ENCODE peak calls at places on chromosomes 11 and 22, in eight cellular contexts. One of them, this sample, is unnamed.

GRCh38 chr11:35507688-35508087 is 17.7 kb downstream of the PAMR1 start:
- DNase-seq in adrenal gland: no peak
- DNase-seq in foreskin fibroblast: no peak
- DNase-seq in GM12865: no peak
- DNase-seq in brain microvascular endothelial cell: no peak
- DNase-seq in thoracic aorta: no peak
- DNase-seq in endodermal cell: no peak
- DNase-seq in A549: peak
- DNase-seq in this sample: no peak

GRCh38 chr11:42175203-42175602 is 715.8 kb upstream of the LRRC4C start:
- DNase-seq in GM12865: no peak
- DNase-seq in adrenal gland: no peak
- DNase-seq in endodermal cell: no peak
- DNase-seq in thoracic aorta: no peak
- DNase-seq in brain microvascular endothelial cell: peak
- DNase-seq in foreskin fibroblast: peak
- DNase-seq in A549: no peak
- DNase-seq in this sample: no peak

GRCh38 chr22:32411388-32411787 is 659 bp downstream of the RTCB start:
- DNase-seq in GM12865: peak
- DNase-seq in adrenal gland: no peak
- DNase-seq in endodermal cell: peak
- DNase-seq in A549: no peak
- DNase-seq in thoracic aorta: no peak
- DNase-seq in brain microvascular endothelial cell: peak
- DNase-seq in foreskin fibroblast: no peak
- DNase-seq in this sample: peak

GRCh38 chr22:35538801-35539321 is 1.8 kb upstream of the RASD2 start:
- DNase-seq in foreskin fibroblast: peak
- DNase-seq in brain microvascular endothelial cell: no peak
- DNase-seq in endodermal cell: peak
- DNase-seq in GM12865: peak
- DNase-seq in A549: peak
- DNase-seq in adrenal gland: peak
- DNase-seq in thoracic aorta: no peak
- DNase-seq in this sample: no peak

GRCh38 chr22:49433044-49433443 is 394.6 kb downstream of the BRD1 start:
- DNase-seq in thoracic aorta: no peak
- DNase-seq in brain microvascular endothelial cell: no peak
- DNase-seq in GM12865: no peak
- DNase-seq in foreskin fibroblast: no peak
- DNase-seq in A549: no peak
- DNase-seq in adrenal gland: peak
- DNase-seq in endodermal cell: no peak
- DNase-seq in this sample: no peak

GRCh38 chr22:49330421-49331222 is 497.1 kb downstream of the BRD1 start:
- DNase-seq in GM12865: no peak
- DNase-seq in A549: no peak
- DNase-seq in brain microvascular endothelial cell: no peak
- DNase-seq in endodermal cell: peak
- DNase-seq in adrenal gland: peak
- DNase-seq in thoracic aorta: no peak
- DNase-seq in foreskin fibroblast: no peak
- DNase-seq in this sample: no peak

GRCh38 chr11:124865181-124865901 is at the start of gene ROBO3:
- DNase-seq in adrenal gland: no peak
- DNase-seq in GM12865: no peak
- DNase-seq in foreskin fibroblast: peak
- DNase-seq in brain microvascular endothelial cell: no peak
- DNase-seq in endodermal cell: peak
- DNase-seq in thoracic aorta: no peak
- DNase-seq in A549: no peak
- DNase-seq in this sample: no peak

GRCh38 chr11:72244317-72245231 is 598 bp upstream of the PHOX2A start:
- DNase-seq in thoracic aorta: no peak
- DNase-seq in GM12865: no peak
- DNase-seq in endodermal cell: peak
- DNase-seq in adrenal gland: peak
- DNase-seq in brain microvascular endothelial cell: no peak
- DNase-seq in A549: no peak
- DNase-seq in foreskin fibroblast: no peak
- DNase-seq in this sample: no peak

GRCh38 chr11:132999519-132999918 is 532.8 kb downstream of the OPCML start:
- DNase-seq in A549: no peak
- DNase-seq in foreskin fibroblast: no peak
- DNase-seq in brain microvascular endothelial cell: no peak
- DNase-seq in adrenal gland: no peak
- DNase-seq in thoracic aorta: no peak
- DNase-seq in endodermal cell: no peak
- DNase-seq in GM12865: no peak
- DNase-seq in this sample: no peak

GRCh38 chr11:65803797-65804492 is 17.1 kb downstream of the OVOL1 start:
- DNase-seq in foreskin fibroblast: no peak
- DNase-seq in A549: no peak
- DNase-seq in endodermal cell: no peak
- DNase-seq in GM12865: no peak
- DNase-seq in adrenal gland: no peak
- DNase-seq in thoracic aorta: no peak
- DNase-seq in brain microvascular endothelial cell: no peak
- DNase-seq in this sample: no peak

GRCh38 chr22:32880906-32881596 is 79.5 kb downstream of the TIMP3 start:
- DNase-seq in brain microvascular endothelial cell: peak
- DNase-seq in thoracic aorta: no peak
- DNase-seq in foreskin fibroblast: peak
- DNase-seq in adrenal gland: peak
- DNase-seq in GM12865: no peak
- DNase-seq in endodermal cell: peak
- DNase-seq in A549: no peak
- DNase-seq in this sample: no peak

GRCh38 chr11:1392111-1392510 is 2.4 kb downstream of the BRSK2 start:
- DNase-seq in thoracic aorta: no peak
- DNase-seq in brain microvascular endothelial cell: no peak
- DNase-seq in adrenal gland: no peak
- DNase-seq in A549: no peak
- DNase-seq in GM12865: no peak
- DNase-seq in endodermal cell: no peak
- DNase-seq in foreskin fibroblast: no peak
- DNase-seq in this sample: no peak

GRCh38 chr11:12684821-12685220 is 10.6 kb downstream of the TEAD1 start:
- DNase-seq in A549: no peak
- DNase-seq in endodermal cell: no peak
- DNase-seq in brain microvascular endothelial cell: no peak
- DNase-seq in foreskin fibroblast: no peak
- DNase-seq in adrenal gland: no peak
- DNase-seq in thoracic aorta: no peak
- DNase-seq in GM12865: no peak
- DNase-seq in this sample: no peak

GRCh38 chr11:102138223-102138622 is 28.0 kb downstream of the YAP1 start:
- DNase-seq in adrenal gland: no peak
- DNase-seq in endodermal cell: no peak
- DNase-seq in A549: no peak
- DNase-seq in GM12865: no peak
- DNase-seq in thoracic aorta: no peak
- DNase-seq in brain microvascular endothelial cell: no peak
- DNase-seq in foreskin fibroblast: peak
- DNase-seq in this sample: no peak

GRCh38 chr11:119651802-119652584 is 77.0 kb downstream of the NECTIN1 start:
- DNase-seq in endodermal cell: peak
- DNase-seq in foreskin fibroblast: no peak
- DNase-seq in thoracic aorta: no peak
- DNase-seq in adrenal gland: no peak
- DNase-seq in A549: no peak
- DNase-seq in GM12865: no peak
- DNase-seq in brain microvascular endothelial cell: no peak
- DNase-seq in this sample: no peak

GRCh38 chr11:104992781-104993180 is 24.4 kb upstream of the CASP4 start:
- DNase-seq in A549: no peak
- DNase-seq in brain microvascular endothelial cell: no peak
- DNase-seq in foreskin fibroblast: no peak
- DNase-seq in endodermal cell: no peak
- DNase-seq in adrenal gland: no peak
- DNase-seq in thoracic aorta: no peak
- DNase-seq in GM12865: no peak
- DNase-seq in this sample: no peak

GRCh38 chr11:115612331-115612730 is 108.1 kb upstream of the CADM1 start:
- DNase-seq in A549: no peak
- DNase-seq in endodermal cell: peak
- DNase-seq in thoracic aorta: no peak
- DNase-seq in foreskin fibroblast: peak
- DNase-seq in GM12865: no peak
- DNase-seq in adrenal gland: peak
- DNase-seq in brain microvascular endothelial cell: no peak
- DNase-seq in this sample: no peak

GRCh38 chr11:128506999-128507591 is 80.3 kb downstream of the ETS1 start:
- DNase-seq in A549: peak
- DNase-seq in thoracic aorta: peak
- DNase-seq in brain microvascular endothelial cell: peak
- DNase-seq in GM12865: no peak
- DNase-seq in endodermal cell: no peak
- DNase-seq in adrenal gland: peak
- DNase-seq in foreskin fibroblast: peak
- DNase-seq in this sample: no peak

GRCh38 chr11:95264881-95265280 is 33.9 kb upstream of the SESN3 start:
- DNase-seq in A549: no peak
- DNase-seq in GM12865: no peak
- DNase-seq in brain microvascular endothelial cell: no peak
- DNase-seq in foreskin fibroblast: no peak
- DNase-seq in thoracic aorta: no peak
- DNase-seq in endodermal cell: no peak
- DNase-seq in adrenal gland: no peak
- DNase-seq in this sample: no peak

GRCh38 chr11:95268386-95268785 is 37.4 kb upstream of the SESN3 start:
- DNase-seq in A549: no peak
- DNase-seq in endodermal cell: no peak
- DNase-seq in brain microvascular endothelial cell: no peak
- DNase-seq in foreskin fibroblast: no peak
- DNase-seq in adrenal gland: no peak
- DNase-seq in thoracic aorta: no peak
- DNase-seq in GM12865: no peak
- DNase-seq in this sample: no peak

GRCh38 chr11:95269402-95269801 is 38.4 kb upstream of the SESN3 start:
- DNase-seq in foreskin fibroblast: peak
- DNase-seq in A549: no peak
- DNase-seq in thoracic aorta: no peak
- DNase-seq in brain microvascular endothelial cell: no peak
- DNase-seq in adrenal gland: no peak
- DNase-seq in GM12865: no peak
- DNase-seq in endodermal cell: no peak
- DNase-seq in this sample: no peak

GRCh38 chr11:95267814-95268213 is 36.8 kb upstream of the SESN3 start:
- DNase-seq in A549: no peak
- DNase-seq in adrenal gland: no peak
- DNase-seq in endodermal cell: no peak
- DNase-seq in GM12865: no peak
- DNase-seq in thoracic aorta: no peak
- DNase-seq in foreskin fibroblast: no peak
- DNase-seq in brain microvascular endothelial cell: no peak
- DNase-seq in this sample: no peak

GRCh38 chr11:95266751-95267374 is 35.9 kb upstream of the SESN3 start:
- DNase-seq in thoracic aorta: no peak
- DNase-seq in GM12865: no peak
- DNase-seq in brain microvascular endothelial cell: no peak
- DNase-seq in A549: no peak
- DNase-seq in foreskin fibroblast: peak
- DNase-seq in endodermal cell: no peak
- DNase-seq in adrenal gland: no peak
- DNase-seq in this sample: no peak
- H3K4me3 ChIP-seq in thoracic aorta: no peak
- H3K4me3 ChIP-seq in GM12865: no peak
- H3K4me3 ChIP-seq in brain microvascular endothelial cell: no peak
- H3K4me3 ChIP-seq in A549: no peak
- H3K4me3 ChIP-seq in foreskin fibroblast: no peak
- H3K4me3 ChIP-seq in endodermal cell: no peak
- H3K4me3 ChIP-seq in adrenal gland: no peak
- H3K4me3 ChIP-seq in this sample: no peak

DNA sequence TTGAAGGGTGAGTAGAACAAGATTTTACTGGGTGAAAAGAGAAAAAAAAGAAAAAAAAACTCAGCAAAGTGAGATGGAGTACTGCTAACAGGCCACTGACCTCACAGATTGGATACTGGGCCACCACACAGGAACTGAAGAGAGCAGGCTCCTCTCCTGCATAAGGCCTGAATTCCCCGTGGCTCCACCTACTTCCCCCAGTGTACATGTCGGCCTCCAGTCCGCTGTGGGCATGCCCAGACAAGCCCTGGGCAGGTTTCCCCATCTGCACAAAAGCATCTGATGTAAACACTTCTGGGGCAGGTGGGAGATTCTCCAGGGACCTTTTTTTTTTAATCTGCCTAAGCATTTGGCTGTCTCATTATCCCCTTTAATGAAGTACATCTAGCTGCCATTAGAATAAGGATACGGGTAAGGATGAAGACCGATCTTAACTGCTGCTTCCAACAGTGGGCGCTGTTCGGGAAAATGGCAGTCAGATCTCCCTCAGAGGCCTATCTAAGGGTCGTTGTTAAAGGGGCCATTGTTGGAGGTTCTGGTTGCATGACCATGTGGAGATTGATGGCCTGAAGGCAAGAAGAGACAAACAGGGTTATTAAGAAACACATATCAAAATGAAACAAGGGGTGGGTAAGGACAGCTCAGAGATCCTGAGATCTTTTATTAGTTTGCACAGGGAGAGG is 48.5 kb downstream of the MS4A13 start:
- DNase-seq in thoracic aorta: no peak
- DNase-seq in adrenal gland: no peak
- DNase-seq in endodermal cell: peak
- DNase-seq in foreskin fibroblast: no peak
- DNase-seq in GM12865: peak
- DNase-seq in A549: peak
- DNase-seq in brain microvascular endothelial cell: no peak
- DNase-seq in this sample: no peak
- TF ChIP-seq CTCF in thoracic aorta: no peak
- TF ChIP-seq CTCF in adrenal gland: no peak
- TF ChIP-seq CTCF in endodermal cell: peak
- TF ChIP-seq CTCF in foreskin fibroblast: no peak
- TF ChIP-seq CTCF in GM12865: no peak
- TF ChIP-seq CTCF in A549: no peak
- TF ChIP-seq CTCF in brain microvascular endothelial cell: no peak
- TF ChIP-seq CTCF in this sample: no peak

GRCh38 chr11:57180141-57180561 is 1.6 kb upstream of the LRRC55 start:
- DNase-seq in A549: no peak
- DNase-seq in endodermal cell: peak
- DNase-seq in adrenal gland: no peak
- DNase-seq in brain microvascular endothelial cell: no peak
- DNase-seq in thoracic aorta: no peak
- DNase-seq in foreskin fibroblast: no peak
- DNase-seq in GM12865: no peak
- DNase-seq in this sample: no peak
- H3K4me3 ChIP-seq in A549: no peak
- H3K4me3 ChIP-seq in endodermal cell: peak
- H3K4me3 ChIP-seq in adrenal gland: no peak
- H3K4me3 ChIP-seq in brain microvascular endothelial cell: no peak
- H3K4me3 ChIP-seq in thoracic aorta: no peak
- H3K4me3 ChIP-seq in foreskin fibroblast: no peak
- H3K4me3 ChIP-seq in GM12865: no peak
- H3K4me3 ChIP-seq in this sample: no peak

DNA sequence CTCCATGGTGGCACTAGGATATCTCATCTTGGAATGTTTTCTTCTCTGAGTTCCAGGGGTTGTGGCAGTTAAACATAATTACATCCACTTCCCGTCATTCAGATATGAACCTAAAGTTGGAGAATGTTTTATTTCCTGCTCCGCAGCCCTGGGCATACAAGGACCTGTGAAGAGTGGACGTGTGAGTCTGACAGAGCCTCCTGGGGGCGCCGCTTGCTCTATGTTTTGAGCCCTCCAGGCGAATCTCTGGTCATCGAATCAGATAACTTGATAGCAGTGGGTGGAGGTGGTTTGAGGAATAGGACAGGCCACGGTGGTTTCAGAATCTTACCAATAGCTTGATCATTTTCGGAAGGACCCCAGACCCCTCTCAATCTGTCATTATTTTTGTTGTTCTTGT is 174.2 kb downstream of the NTM start:
- DNase-seq in GM12865: no peak
- DNase-seq in A549: no peak
- DNase-seq in foreskin fibroblast: no peak
- DNase-seq in thoracic aorta: no peak
- DNase-seq in adrenal gland: no peak
- DNase-seq in endodermal cell: peak
- DNase-seq in brain microvascular endothelial cell: no peak
- DNase-seq in this sample: no peak
- TF ChIP-seq CTCF in GM12865: no peak
- TF ChIP-seq CTCF in A549: no peak
- TF ChIP-seq CTCF in foreskin fibroblast: no peak
- TF ChIP-seq CTCF in thoracic aorta: no peak
- TF ChIP-seq CTCF in adrenal gland: no peak
- TF ChIP-seq CTCF in endodermal cell: peak
- TF ChIP-seq CTCF in brain microvascular endothelial cell: peak
- TF ChIP-seq CTCF in this sample: no peak